ENCODE peak calls at places on chromosomes 11 and 22, in four cellular contexts. H, Q, R and Z are unnamed samples.

GRCh38 chr11:94934362-94934761 is 39.0 kb downstream of the CWC15 start:
- DNase-seq in H (no peak), Q (no peak), R (peak; percentile 79), Z (no peak)

GRCh38 chr22:41070665-41071331 is 21.6 kb upstream of the EP300 start:
- DNase-seq in H (no peak), Q (no peak), R (no peak), Z (no peak)

GRCh38 chr11:47788181-47788580 is 21.0 kb upstream of the FNBP4 start:
- DNase-seq in H (no peak), Q (no peak), R (no peak), Z (no peak)

GRCh38 chr11:114280696-114281095 is 15.5 kb upstream of the NNMT start:
- DNase-seq in H (peak; percentile 66), Q (peak; percentile 87), R (peak; percentile 94), Z (peak; percentile 67)

GRCh38 chr22:18023509-18024275 is 669 bp downstream of the MICAL3 start:
- DNase-seq in H (peak; percentile 31), Q (peak; percentile 77), R (peak; percentile 83), Z (peak; percentile 84)

GRCh38 chr11:61173456-61173855 is 12.2 kb upstream of the VPS37C start:
- DNase-seq in H (no peak), Q (no peak), R (no peak), Z (peak; percentile 46)

GRCh38 chr11:18115360-18116127 is 9.7 kb upstream of the SAAL1 start:
- DNase-seq in H (peak; percentile 80), Q (peak; percentile 84), R (peak; percentile 67), Z (peak; percentile 67)

GRCh38 chr22:37282385-37282677 is at the start of gene CYTH4:
- DNase-seq in H (no peak), Q (no peak), R (no peak), Z (peak; percentile 34)

GRCh38 chr11:72010529-72011233 is 12.0 kb downstream of the IL18BP start:
- DNase-seq in H (no peak), Q (no peak), R (no peak), Z (no peak)

GRCh38 chr11:109914038-109914437 is 179.2 kb upstream of the ZC3H12C start:
- DNase-seq in H (no peak), Q (no peak), R (no peak), Z (peak; percentile 88)

GRCh38 chr22:39663751-39664150 is 93.2 kb downstream of the CACNA1I start:
- DNase-seq in H (no peak), Q (no peak), R (no peak), Z (no peak)

GRCh38 chr11:36149538-36150242 is 139.5 kb downstream of the COMMD9 start:
- DNase-seq in H (peak; percentile 35), Q (no peak), R (peak; percentile 98), Z (peak; percentile 96)

GRCh38 chr22:26585104-26585790 is 4.7 kb downstream of the TPST2 start:
- DNase-seq in H (no peak), Q (no peak), R (peak; percentile 71), Z (no peak)

GRCh38 chr22:19855504-19856409 is 1.1 kb upstream of the GNB1L start:
- DNase-seq in H (no peak), Q (no peak), R (peak; percentile 46), Z (peak; percentile 41)

GRCh38 chr11:117606211-117606610 is 190.8 kb downstream of the DSCAML1 start:
- DNase-seq in H (no peak), Q (no peak), R (no peak), Z (no peak)

GRCh38 chr11:115407496-115407895 is 96.7 kb downstream of the CADM1 start:
- DNase-seq in H (no peak), Q (no peak), R (no peak), Z (no peak)

GRCh38 chr11:100525197-100525596 is 161.9 kb upstream of the ARHGAP42 start:
- DNase-seq in H (no peak), Q (no peak), R (no peak), Z (no peak)

GRCh38 chr11:84130646-84131427 is 844.7 kb upstream of the CCDC90B start:
- DNase-seq in H (no peak), Q (no peak), R (peak; percentile 7), Z (peak; percentile 23)

GRCh38 chr11:125114518-125114917 is 3.1 kb upstream of the TMEM218 start:
- DNase-seq in H (no peak), Q (peak; percentile 65), R (no peak), Z (no peak)

GRCh38 chr11:390175-390574 is 3.8 kb upstream of the PKP3 start:
- DNase-seq in H (no peak), Q (no peak), R (no peak), Z (no peak)

GRCh38 chr11:77473801-77474508 is at the start of gene PAK1:
- DNase-seq in H (peak; percentile 90), Q (peak; percentile 94), R (peak; percentile 87), Z (peak; percentile 99)

GRCh38 chr22:50011447-50012200 is 941 bp downstream of the IL17REL start:
- DNase-seq in H (no peak), Q (no peak), R (no peak), Z (no peak)

GRCh38 chr11:66181632-66182345 is 86.7 kb upstream of the RAB1B start:
- DNase-seq in H (no peak), Q (no peak), R (no peak), Z (peak; percentile 75)

GRCh38 chr11:64763804-64764611 is 4.2 kb upstream of the PYGM start:
- DNase-seq in H (no peak), Q (no peak), R (no peak), Z (no peak)

GRCh38 chr11:73965076-73965763 is 14.4 kb downstream of the DNAJB13 start:
- DNase-seq in H (no peak), Q (no peak), R (peak; percentile 19), Z (no peak)

GRCh38 chr11:35073691-35074382 is 65.1 kb upstream of the CD44 start:
- DNase-seq in H (no peak), Q (no peak), R (peak; percentile 37), Z (no peak)

GRCh38 chr11:120832609-120833221 is 191.2 kb upstream of the TBCEL start:
- DNase-seq in H (peak; percentile 32), Q (no peak), R (no peak), Z (no peak)

GRCh38 chr22:45503071-45503815 is 560 bp downstream of the FBLN1 start:
- DNase-seq in H (peak; percentile 68), Q (peak; percentile 76), R (peak; percentile 45), Z (no peak)

GRCh38 chr11:33698921-33699320 is 1.7 kb downstream of the C11orf91 start:
- DNase-seq in H (no peak), Q (no peak), R (no peak), Z (no peak)

GRCh38 chr11:117930668-117931330 is 1.6 kb upstream of the TMPRSS13 start:
- DNase-seq in H (no peak), Q (no peak), R (no peak), Z (no peak)

GRCh38 chr11:68615657-68616056 is 68.7 kb upstream of the GAL start:
- DNase-seq in H (no peak), Q (no peak), R (no peak), Z (no peak)

DNA sequence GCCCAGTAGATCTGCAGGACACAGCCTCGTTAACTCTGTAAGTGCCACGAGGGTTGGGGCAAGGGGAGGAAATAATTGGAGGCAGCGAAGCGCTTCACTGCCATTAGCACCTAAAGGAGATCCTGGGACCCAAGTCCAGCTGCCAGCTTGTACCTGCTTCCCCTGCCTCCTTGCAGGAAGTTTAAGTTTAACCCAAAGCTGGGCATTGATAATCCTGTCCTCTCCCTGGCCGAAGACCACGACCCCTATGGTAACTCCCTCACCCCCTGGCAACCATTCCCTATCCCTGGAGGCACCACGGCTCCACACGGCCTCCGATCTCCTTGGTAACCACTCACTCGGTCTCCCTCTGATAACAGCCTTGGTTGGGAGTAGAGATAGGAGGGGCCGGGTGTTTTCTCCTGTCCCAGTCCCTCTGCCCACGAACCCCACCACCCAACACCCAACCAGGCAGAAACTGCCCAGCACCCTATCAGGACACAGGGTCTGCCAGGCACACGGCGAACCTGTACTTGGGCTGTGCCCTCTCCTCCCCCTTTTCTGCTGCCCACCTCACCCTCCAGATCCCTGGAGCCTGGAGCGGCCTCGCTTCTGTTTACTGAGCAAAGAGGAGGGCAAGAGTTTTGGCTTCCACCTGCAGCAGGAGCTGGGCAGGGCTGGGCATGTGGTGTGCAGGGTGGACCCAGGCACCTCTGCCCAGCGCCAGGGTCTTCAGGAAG is 800 bp downstream of the NHERF4 start:
- DNase-seq in H (no peak), Q (no peak), R (no peak), Z (no peak)
- H3K4me3 ChIP-seq in H (no peak overlapping the region), Q (no peak overlapping the region), R (no peak overlapping the region), Z (no peak overlapping the region)

GRCh38 chr11:105610796-105611361 is 1.0 kb downstream of the GRIA4 start:
- DNase-seq in H (no peak), Q (no peak), R (no peak), Z (no peak)
- H2BK12ac ChIP-seq in H (no peak overlapping the region), Q (peak overlapping the region; percentile 83), R (peak overlapping the region; percentile 63), Z (no peak overlapping the region)

GRCh38 chr11:75465701-75466531 is 32.9 kb upstream of the KLHL35 start:
- DNase-seq in H (no peak), Q (no peak), R (peak; percentile 26), Z (no peak)
- H3K27ac ChIP-seq in H (no peak overlapping the region), Q (no peak overlapping the region), R (peak overlapping the region; percentile 21), Z (no peak overlapping the region)

DNA sequence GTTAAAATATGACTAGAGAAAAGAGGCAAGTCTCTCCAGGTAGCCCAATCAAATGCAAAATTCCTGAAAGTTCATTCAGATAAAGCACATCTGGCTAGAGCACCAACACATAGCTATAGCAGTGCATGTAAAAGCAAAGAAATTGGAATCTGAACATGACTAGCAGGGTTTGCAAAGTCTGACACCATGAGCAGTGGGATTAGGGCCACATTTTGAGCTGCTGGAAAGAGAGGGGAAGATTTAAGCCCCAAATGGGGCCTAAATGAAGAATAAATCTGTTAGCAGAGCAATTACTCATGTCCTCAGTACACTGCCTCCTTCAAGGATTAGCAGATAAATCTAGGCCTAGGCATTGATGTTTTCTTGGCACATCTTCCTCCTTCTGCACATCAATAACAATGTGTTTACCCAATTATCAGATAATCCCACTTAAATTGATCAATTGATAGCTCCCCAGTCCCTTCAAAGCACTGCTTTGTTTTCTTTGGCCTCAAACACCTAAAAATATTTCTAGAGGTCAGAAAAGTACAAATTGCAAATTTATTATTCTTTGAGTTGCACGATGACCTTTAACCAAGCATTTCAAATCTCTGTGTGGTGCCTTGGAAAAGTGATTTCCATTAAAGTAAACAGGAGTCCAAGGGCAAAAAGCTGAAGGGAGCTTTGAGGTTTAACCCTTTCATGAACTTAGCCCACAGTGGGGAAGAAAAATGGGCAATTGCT is 514.6 kb upstream of the CHORDC1 start:
- DNase-seq in H (no peak), Q (no peak), R (no peak), Z (no peak)
- H3K4me3 ChIP-seq in H (no peak overlapping the region), Q (no peak overlapping the region), R (no peak overlapping the region), Z (no peak overlapping the region)

DNA sequence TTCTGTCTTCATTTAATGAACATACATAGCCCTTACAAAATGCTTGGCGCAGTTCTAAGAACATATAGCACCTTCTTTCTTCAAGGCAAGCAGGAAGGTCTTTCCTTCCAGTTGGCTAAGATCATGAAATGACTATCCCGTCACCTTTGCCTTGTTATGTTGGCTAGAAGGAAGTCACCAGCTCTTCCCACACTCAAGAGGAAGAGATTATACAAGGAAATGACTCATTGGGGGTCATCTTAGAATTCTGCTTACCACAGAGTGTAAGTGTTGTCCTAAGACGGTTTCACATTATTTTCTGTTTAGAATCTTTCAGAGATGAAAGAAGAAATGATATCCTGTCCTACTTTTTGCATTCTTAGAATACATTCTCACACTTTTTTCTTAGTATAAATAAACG is 808.0 kb upstream of the LUZP2 start:
- DNase-seq in H (no peak), Q (no peak), R (peak; percentile 89), Z (no peak)
- H2BK12ac ChIP-seq in H (no peak overlapping the region), Q (no peak overlapping the region), R (no peak overlapping the region), Z (no peak overlapping the region)